ENCODE peak calls at places on chromosomes 6 and 20, in eight cellular contexts. D, W, J, Q, T, Y, P and O are unnamed samples.

GRCh38 chr20:58208944-58209343 is 19.5 kb downstream of the ANKRD60 start:
- DNase-seq in D (no peak), W (no peak), J (no peak), Q (no peak), T (no peak), Y (no peak), P (no peak), O (no peak)

GRCh38 chr20:49560646-49561045 is 7.3 kb downstream of the PTGIS start:
- DNase-seq in D (no peak), W (no peak), J (no peak), Q (no peak), T (no peak), Y (peak), P (peak), O (no peak)

GRCh38 chr6:90538651-90539050 is 48.2 kb downstream of the MAP3K7 start:
- DNase-seq in D (no peak), W (peak), J (no peak), Q (peak), T (peak), Y (peak), P (no peak), O (no peak)

GRCh38 chr6:36581716-36582115 is 12.4 kb upstream of the SRSF3 start:
- DNase-seq in D (no peak), W (no peak), J (no peak), Q (no peak), T (no peak), Y (no peak), P (no peak), O (no peak)

GRCh38 chr6:121615493-121615892 is 180.0 kb downstream of the GJA1 start:
- DNase-seq in D (no peak), W (peak), J (no peak), Q (peak), T (no peak), Y (no peak), P (no peak), O (no peak)

GRCh38 chr6:47724300-47724699 is 25.9 kb downstream of the ADGRF4 start:
- DNase-seq in D (no peak), W (no peak), J (no peak), Q (no peak), T (no peak), Y (no peak), P (no peak), O (no peak)

GRCh38 chr6:53335224-53335994 is 13.3 kb downstream of the ELOVL5 start:
- DNase-seq in D (no peak), W (no peak), J (peak), Q (no peak), T (no peak), Y (peak), P (no peak), O (no peak)

GRCh38 chr6:165245287-165245686 is 64.1 kb downstream of the C6orf118 start:
- DNase-seq in D (no peak), W (no peak), J (no peak), Q (no peak), T (peak), Y (no peak), P (no peak), O (no peak)

GRCh38 chr6:108294297-108294786 is 512 bp upstream of the AFG1L start:
- DNase-seq in D (no peak), W (no peak), J (no peak), Q (no peak), T (no peak), Y (no peak), P (no peak), O (no peak)

GRCh38 chr6:108293527-108294296 is 1.1 kb upstream of the AFG1L start:
- DNase-seq in D (no peak), W (no peak), J (no peak), Q (no peak), T (no peak), Y (no peak), P (no peak), O (no peak)

GRCh38 chr6:108295676-108296075 is 822 bp downstream of the AFG1L start:
- DNase-seq in D (no peak), W (no peak), J (no peak), Q (no peak), T (no peak), Y (no peak), P (no peak), O (no peak)

GRCh38 chr6:108294787-108295625 is at the start of gene AFG1L:
- DNase-seq in D (peak), W (peak), J (peak), Q (peak), T (peak), Y (peak), P (peak), O (peak)
- TF ChIP-seq POLR2A in D (peak), W (peak), J (peak), Q (peak), T (peak), Y (peak), P (peak), O (peak)

GRCh38 chr6:82875573-82876185 is 190.0 kb downstream of the UBE3D start:
- DNase-seq in D (peak), W (peak), J (no peak), Q (no peak), T (peak), Y (no peak), P (no peak), O (peak)
- TF ChIP-seq POLR2A in D (no peak), W (no peak), J (no peak), Q (no peak), T (no peak), Y (no peak), P (no peak), O (no peak)

GRCh38 chr6:21565431-21565830 is 28.1 kb upstream of the SOX4 start:
- DNase-seq in D (no peak), W (no peak), J (no peak), Q (no peak), T (no peak), Y (no peak), P (no peak), O (no peak)
- TF ChIP-seq POLR2A in D (no peak), W (no peak), J (no peak), Q (no peak), T (no peak), Y (no peak), P (no peak), O (no peak)

GRCh38 chr20:10219452-10219791 is 792 bp downstream of the SNAP25 start:
- DNase-seq in D (peak), W (peak), J (peak), Q (peak), T (peak), Y (peak), P (peak), O (peak)

GRCh38 chr20:10218536-10219451 is at the start of gene SNAP25:
- DNase-seq in D (peak), W (peak), J (no peak), Q (peak), T (peak), Y (peak), P (peak), O (peak)

GRCh38 chr20:10216146-10216741 is 2.4 kb upstream of the SNAP25 start:
- DNase-seq in D (no peak), W (no peak), J (no peak), Q (no peak), T (peak), Y (no peak), P (no peak), O (no peak)

GRCh38 chr20:10219993-10220750 is 1.5 kb downstream of the SNAP25 start:
- DNase-seq in D (no peak), W (no peak), J (no peak), Q (no peak), T (no peak), Y (no peak), P (no peak), O (no peak)

GRCh38 chr20:10217517-10218410 is 866 bp upstream of the SNAP25 start:
- DNase-seq in D (peak), W (peak), J (no peak), Q (peak), T (peak), Y (peak), P (peak), O (peak)
- TF ChIP-seq POLR2A in D (peak), W (no peak), J (no peak), Q (peak), T (peak), Y (no peak), P (no peak), O (no peak)

GRCh38 chr6:24666616-24667377 is at the start of the genes ACOT13 and TDP2:
- DNase-seq in D (peak), W (peak), J (peak), Q (peak), T (peak), Y (peak), P (peak), O (peak)
- TF ChIP-seq POLR2A in D (peak), W (peak), J (peak), Q (peak), T (peak), Y (peak), P (peak), O (peak)

GRCh38 chr20:2659547-2659946 is 4.5 kb downstream of the IDH3B start:
- DNase-seq in D (no peak), W (no peak), J (no peak), Q (no peak), T (no peak), Y (no peak), P (no peak), O (no peak)

GRCh38 chr20:2663364-2663886 is 591 bp downstream of the IDH3B start:
- DNase-seq in D (no peak), W (no peak), J (no peak), Q (no peak), T (no peak), Y (no peak), P (no peak), O (no peak)

GRCh38 chr20:2658414-2659354 is 5.3 kb downstream of the IDH3B start:
- DNase-seq in D (peak), W (no peak), J (no peak), Q (no peak), T (no peak), Y (no peak), P (no peak), O (no peak)

GRCh38 chr20:2663887-2664719 is at the start of gene IDH3B:
- DNase-seq in D (peak), W (peak), J (peak), Q (peak), T (peak), Y (peak), P (peak), O (peak)
- TF ChIP-seq POLR2A in D (peak), W (peak), J (peak), Q (peak), T (peak), Y (peak), P (peak), O (peak)

GRCh38 chr20:36856196-36856595 is 19.7 kb upstream of the TLDC2 start:
- DNase-seq in D (no peak), W (peak), J (no peak), Q (no peak), T (no peak), Y (no peak), P (no peak), O (no peak)
- TF ChIP-seq POLR2A in D (no peak), W (no peak), J (no peak), Q (no peak), T (no peak), Y (no peak), P (no peak), O (no peak)

GRCh38 chr6:79536615-79536968 is 638 bp downstream of the LCA5 start:
- DNase-seq in D (no peak), W (no peak), J (peak), Q (peak), T (peak), Y (peak), P (peak), O (no peak)

GRCh38 chr6:79538481-79538971 is 1.3 kb upstream of the LCA5 start:
- DNase-seq in D (no peak), W (peak), J (no peak), Q (no peak), T (no peak), Y (no peak), P (no peak), O (no peak)

GRCh38 chr6:79536969-79537747 is at the start of gene LCA5:
- DNase-seq in D (peak), W (peak), J (peak), Q (peak), T (peak), Y (peak), P (peak), O (peak)
- TF ChIP-seq POLR2A in D (peak), W (peak), J (no peak), Q (peak), T (peak), Y (peak), P (no peak), O (peak)

GRCh38 chr6:31687860-31688693 is 7.2 kb upstream of the LY6G5C start:
- DNase-seq in D (no peak), W (no peak), J (no peak), Q (no peak), T (no peak), Y (no peak), P (no peak), O (no peak)

GRCh38 chr6:31690231-31691077 is 9.6 kb upstream of the LY6G5C start:
- DNase-seq in D (no peak), W (peak), J (peak), Q (no peak), T (no peak), Y (peak), P (no peak), O (no peak)

GRCh38 chr6:31691564-31692108 is 10.8 kb upstream of the LY6G5C start:
- DNase-seq in D (no peak), W (no peak), J (no peak), Q (no peak), T (no peak), Y (no peak), P (no peak), O (no peak)

GRCh38 chr6:31691078-31691463 is 10.2 kb upstream of the LY6G5C start:
- DNase-seq in D (no peak), W (no peak), J (no peak), Q (no peak), T (no peak), Y (no peak), P (no peak), O (no peak)

GRCh38 chr6:31689249-31690110 is 8.6 kb upstream of the LY6G5C start:
- DNase-seq in D (no peak), W (no peak), J (no peak), Q (no peak), T (no peak), Y (no peak), P (no peak), O (no peak)
- TF ChIP-seq POLR2A in D (no peak), W (no peak), J (no peak), Q (no peak), T (no peak), Y (no peak), P (no peak), O (no peak)